ENCODE peak calls at places on chromosomes 1 and 21, in five cellular contexts. Z is hepatocyte, R is PC-3, T is astrocyte, H is HepG2. Y is an unnamed sample.
A peak's percentile ranks its signal among the peaks of the same experiment; 100 is the strongest.

GRCh38 chr1:55696181-55696580 is 481.0 kb upstream of the USP24 start:
- DNase-seq in Z (no peak), R (peak; percentile 66), T (peak; percentile 96), H (no peak), Y (no peak)

GRCh38 chr1:14787604-14788003 is 189.1 kb downstream of the KAZN start:
- DNase-seq in Z (peak; percentile 67), R (peak; percentile 55), T (no peak), H (no peak), Y (peak; percentile 21)

GRCh38 chr1:151944110-151944858 is 35.0 kb upstream of the THEM4 start:
- DNase-seq in Z (no peak), R (no peak), T (no peak), H (no peak), Y (no peak)

GRCh38 chr21:25970254-25970930 is 200.2 kb downstream of the APP start:
- DNase-seq in Z (no peak), R (peak; percentile 66), T (no peak), H (no peak), Y (no peak)

GRCh38 chr1:168719306-168720111 is 9.5 kb downstream of the DPT start:
- DNase-seq in Z (peak; percentile 23), R (peak; percentile 96), T (peak; percentile 68), H (peak; percentile 15), Y (no peak)

GRCh38 chr21:37017951-37018679 is 11.6 kb downstream of the RIPPLY3 start:
- DNase-seq in Z (no peak), R (no peak), T (no peak), H (no peak), Y (no peak)

GRCh38 chr1:165073402-165074007 is 283.0 kb downstream of the LMX1A start:
- DNase-seq in Z (peak; percentile 71), R (peak; percentile 79), T (peak; percentile 27), H (peak; percentile 43), Y (peak; percentile 11)

GRCh38 chr1:217134857-217135568 is 411.8 kb upstream of the ESRRG start:
- DNase-seq in Z (peak; percentile 16), R (peak; percentile 38), T (peak; percentile 13), H (no peak), Y (no peak)

GRCh38 chr1:156528875-156529425 is 28.4 kb upstream of the MEF2D start:
- DNase-seq in Z (no peak), R (no peak), T (no peak), H (no peak), Y (no peak)

GRCh38 chr21:41726630-41726969 is 40.3 kb downstream of the RIPK4 start:
- DNase-seq in Z (no peak), R (no peak), T (no peak), H (no peak), Y (no peak)

GRCh38 chr1:4880621-4881020 is 226.2 kb downstream of the AJAP1 start:
- DNase-seq in Z (no peak), R (no peak), T (no peak), H (no peak), Y (no peak)

GRCh38 chr1:25028910-25029599 is 99.0 kb upstream of the RUNX3 start:
- DNase-seq in Z (no peak), R (no peak), T (no peak), H (no peak), Y (no peak)

GRCh38 chr1:155004352-155005075 is 1.9 kb downstream of the ZBTB7B start:
- DNase-seq in Z (no peak), R (no peak), T (no peak), H (no peak), Y (no peak)

DNA sequence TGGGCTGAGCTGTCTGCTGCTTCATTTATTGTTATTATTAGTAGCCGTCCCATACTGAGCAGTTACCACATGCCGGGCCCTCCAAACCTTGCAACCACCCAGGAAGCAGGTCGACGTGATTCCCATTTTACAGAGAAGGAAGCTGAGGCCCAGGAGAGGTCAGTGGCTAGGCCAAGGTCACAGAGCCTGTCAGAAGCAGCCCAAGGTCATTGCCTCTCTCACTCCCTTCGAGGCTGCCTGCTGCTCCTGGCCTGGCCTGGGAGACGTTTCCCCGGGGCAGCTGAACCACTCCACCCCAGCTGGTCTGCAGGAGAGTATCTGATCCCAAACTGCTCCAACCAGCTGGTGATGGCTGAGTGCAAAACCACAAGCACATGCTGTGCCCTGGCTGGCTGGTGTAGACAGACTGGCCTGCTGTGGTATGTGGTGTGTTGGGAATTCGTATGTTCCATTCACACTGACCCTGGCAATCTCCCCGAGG is 6.5 kb downstream of the PADI4 start:
- DNase-seq in Z (no peak), R (no peak), T (no peak), H (no peak), Y (no peak)
- H2AFZ ChIP-seq in Z (no peak overlapping the region), R (no peak overlapping the region), T (no peak overlapping the region), H (no peak overlapping the region), Y (no peak overlapping the region)

GRCh38 chr1:181486098-181486420 is 2.7 kb downstream of the CACNA1E start:
- DNase-seq in Z (no peak), R (no peak), T (no peak), H (no peak), Y (no peak)
- TF ChIP-seq EZH2 in Z (no peak), R (no peak), T (no peak), H (no peak), Y (no peak)

DNA sequence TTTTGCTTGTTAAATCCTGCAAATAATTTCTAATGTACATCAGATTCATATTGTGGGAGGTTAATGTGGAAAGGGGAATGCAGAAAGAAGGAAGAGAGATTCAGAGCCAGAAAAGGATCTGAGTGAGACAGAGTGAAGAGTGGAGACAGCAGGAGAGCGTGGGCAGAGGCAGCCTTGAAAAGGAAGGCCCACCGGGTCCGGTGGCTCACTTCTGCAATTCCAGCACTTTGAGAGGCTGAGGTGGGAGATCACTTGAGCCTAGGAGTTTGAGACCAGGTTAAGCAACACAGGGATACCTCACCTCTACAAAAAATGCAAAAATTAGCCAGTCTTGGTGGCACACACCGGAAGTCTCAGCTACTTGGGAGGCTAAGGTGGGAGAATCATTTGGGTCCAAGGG is 222.0 kb upstream of the RAB4A start:
- DNase-seq in Z (no peak), R (no peak), T (no peak), H (no peak), Y (no peak)
- H3K4me2 ChIP-seq in Z (no peak overlapping the region), R (no peak overlapping the region), T (no peak overlapping the region), H (no peak overlapping the region), Y (no peak overlapping the region)

GRCh38 chr1:2019571-2020309 is 595 bp downstream of the GABRD start:
- DNase-seq in Z (peak; percentile 55), R (no peak), T (no peak), H (no peak), Y (no peak)
- H2AFZ ChIP-seq in Z (no peak overlapping the region), R (no peak overlapping the region), T (no peak overlapping the region), H (no peak overlapping the region), Y (no peak overlapping the region)

DNA sequence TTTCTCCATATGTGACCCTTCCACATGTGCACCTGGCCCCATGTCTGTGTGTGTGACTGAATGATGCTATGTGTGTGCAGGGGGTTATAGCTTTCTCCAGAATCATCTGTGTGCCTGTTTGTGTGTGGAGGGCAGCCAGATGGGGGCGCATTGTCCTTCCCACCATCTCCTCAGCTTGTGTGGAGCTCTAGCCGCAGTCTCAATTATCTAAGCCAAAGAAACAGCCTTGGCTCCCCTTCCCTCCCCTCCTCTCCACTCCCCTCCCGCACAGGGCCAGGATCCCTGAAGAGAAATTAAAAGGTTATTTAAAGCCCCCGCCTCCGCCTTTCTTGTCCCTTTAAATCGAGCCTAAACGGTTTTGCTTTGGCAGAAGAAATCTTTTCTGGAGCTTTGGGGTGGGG is 1.8 kb upstream of the DMBX1 start:
- DNase-seq in Z (no peak), R (no peak), T (no peak), H (no peak), Y (no peak)
- TF ChIP-seq EZH2 in Z (no peak), R (no peak), T (peak; percentile 38), H (no peak), Y (no peak)

GRCh38 chr21:39610705-39611104 is 2.0 kb upstream of the B3GALT5 start:
- DNase-seq in Z (no peak), R (peak; percentile 27), T (no peak), H (peak; percentile 1), Y (no peak)

GRCh38 chr21:39616373-39616772 is 3.6 kb downstream of the B3GALT5 start:
- DNase-seq in Z (no peak), R (peak; percentile 53), T (no peak), H (no peak), Y (no peak)

GRCh38 chr21:39613029-39613934 is 542 bp downstream of the B3GALT5 start:
- DNase-seq in Z (no peak), R (no peak), T (peak; percentile 25), H (no peak), Y (no peak)

GRCh38 chr21:39611547-39612190 is 1.1 kb upstream of the B3GALT5 start:
- DNase-seq in Z (no peak), R (no peak), T (no peak), H (no peak), Y (no peak)

DNA sequence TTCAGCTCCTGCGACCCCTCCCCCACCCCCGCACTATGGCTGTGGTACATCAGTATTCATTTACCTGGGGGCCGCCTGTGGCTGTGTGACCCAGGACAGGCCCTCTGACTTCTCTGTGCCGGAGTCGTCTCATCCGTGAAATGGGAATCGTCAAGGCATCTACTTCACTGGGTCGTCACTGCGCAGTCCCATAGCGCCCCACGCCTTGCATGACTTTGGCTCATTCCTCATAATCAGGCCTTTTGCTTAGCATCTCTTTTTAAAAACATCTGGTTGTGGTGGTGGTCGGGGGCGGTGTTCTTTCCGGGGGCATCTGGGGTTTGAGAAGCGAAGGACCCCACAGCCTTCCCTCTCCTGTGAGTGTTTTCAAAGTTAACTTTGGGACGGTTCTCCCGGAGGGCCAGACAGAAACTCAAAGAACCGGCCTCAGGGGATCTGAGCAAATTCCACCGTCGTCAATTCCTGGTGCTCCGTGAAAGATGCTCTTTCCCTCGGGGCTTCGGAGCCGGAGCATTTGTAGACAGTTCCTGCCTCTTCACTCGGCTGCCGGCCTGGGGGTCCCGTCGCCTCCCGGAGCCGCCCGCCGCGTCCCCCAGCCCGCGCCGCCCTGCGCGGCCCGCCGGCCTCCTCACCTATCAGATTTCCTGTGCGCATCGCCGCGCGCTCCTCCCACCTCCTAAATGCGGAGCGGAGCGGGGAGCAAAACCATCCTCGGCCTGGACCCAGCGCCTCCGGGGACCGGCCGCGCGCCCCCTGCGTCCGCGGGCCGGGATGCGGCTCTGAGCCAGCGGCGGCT is at the start of gene B3GALT5:
- DNase-seq in Z (peak; percentile 66), R (peak; percentile 45), T (peak; percentile 60), H (no peak), Y (no peak)
- H3K4me2 ChIP-seq in Z (peak within 1 kb of the TSS; percentile 81), R (peak within 1 kb of the TSS; percentile 96), T (peak within 1 kb of the TSS; percentile 87), H (no peak within 1 kb of the TSS), Y (no peak within 1 kb of the TSS)

GRCh38 chr1:175918364-175918801 is 175.0 kb upstream of the TNR start:
- DNase-seq in Z (no peak), R (no peak), T (no peak), H (no peak), Y (no peak)

GRCh38 chr1:175919001-175919400 is 175.6 kb upstream of the TNR start:
- DNase-seq in Z (no peak), R (no peak), T (no peak), H (no peak), Y (no peak)

GRCh38 chr1:175922254-175922881 is 179.0 kb upstream of the TNR start:
- DNase-seq in Z (no peak), R (no peak), T (no peak), H (no peak), Y (no peak)

GRCh38 chr1:175920401-175920800 is 177.0 kb upstream of the TNR start:
- DNase-seq in Z (no peak), R (no peak), T (no peak), H (no peak), Y (no peak)
- H2AFZ ChIP-seq in Z (no peak overlapping the region), R (no peak overlapping the region), T (no peak overlapping the region), H (no peak overlapping the region), Y (no peak overlapping the region)

GRCh38 chr1:214205053-214205452 is 75.9 kb upstream of the SMYD2 start:
- DNase-seq in Z (no peak), R (no peak), T (no peak), H (no peak), Y (no peak)
- TF ChIP-seq EZH2 in Z (no peak), R (no peak), T (no peak), H (no peak), Y (no peak)

GRCh38 chr1:29249170-29249691 is 12.9 kb downstream of the PTPRU start:
- DNase-seq in Z (peak; percentile 68), R (no peak), T (peak; percentile 71), H (no peak), Y (peak; percentile 83)
- H3K4me2 ChIP-seq in Z (peak overlapping the region; percentile 43), R (no peak overlapping the region), T (peak overlapping the region; percentile 80), H (no peak overlapping the region), Y (peak overlapping the region; percentile 51)

Y was measured in DND-41.